ENCODE peak calls at places on chromosome 11, in seven cellular contexts. U is NCI-H510A treated with DMSO at 0.1 percent for 48 hours, C is BE2C, P is GM20000, O is HEK293T, W is retinal pigment epithelial cell, I is ACHN. T is an unnamed sample.

GRCh38 chr11:117834838-117835443 is 10.4 kb upstream of the FXYD2 start:
- DNase-seq in U (no peak), C (no peak), P (no peak), O (no peak), W (no peak), I (no peak), T (no peak)

GRCh38 chr11:70671083-70671482 is 272.8 kb downstream of the CTTN start:
- DNase-seq in U (no peak), C (no peak), P (no peak), O (no peak), W (no peak), I (no peak), T (no peak)

GRCh38 chr11:67668191-67668551 is 6.3 kb downstream of the ALDH3B2 start:
- DNase-seq in U (no peak), C (no peak), P (no peak), O (no peak), W (no peak), I (no peak), T (no peak)

GRCh38 chr11:17643506-17644405 is 75.6 kb upstream of the MYOD1 start:
- DNase-seq in U (no peak), C (no peak), P (peak), O (no peak), W (no peak), I (no peak), T (no peak)

GRCh38 chr11:115078461-115079438 is 400.4 kb downstream of the NXPE2 start:
- DNase-seq in U (peak), C (no peak), P (no peak), O (no peak), W (no peak), I (no peak), T (no peak)

GRCh38 chr11:114166897-114167323 is 107.4 kb downstream of the ZBTB16 start:
- DNase-seq in U (no peak), C (peak), P (no peak), O (no peak), W (peak), I (no peak), T (peak)

GRCh38 chr11:81915045-81915444 is 818.6 kb downstream of the FAM181B start:
- DNase-seq in U (no peak), C (no peak), P (no peak), O (no peak), W (no peak), I (no peak), T (no peak)

GRCh38 chr11:12677131-12677530 is 2.9 kb downstream of the TEAD1 start:
- DNase-seq in U (no peak), C (peak), P (no peak), O (no peak), W (no peak), I (no peak), T (peak)